ENCODE peak calls at places on chromosome 9, in nine cellular contexts. One of them, this sample, is unnamed. For H3K27me3, the result is how much of the 10 kb centered on the place peaks cover.

GRCh38 chr9:36050472-36050871 is 13.8 kb downstream of the RECK start:
- DNase-seq in sigmoid colon: no peak
- DNase-seq in spleen: no peak
- DNase-seq in psoas muscle: no peak
- DNase-seq in body of pancreas: no peak
- DNase-seq in IMR-90: no peak
- DNase-seq in left lung: no peak
- DNase-seq in brain microvascular endothelial cell: no peak
- DNase-seq in left ventricle myocardium inferior: no peak
- DNase-seq in this sample: no peak

GRCh38 chr9:23821400-23822181 is 4.4 kb downstream of the ELAVL2 start:
- DNase-seq in left ventricle myocardium inferior: no peak
- DNase-seq in psoas muscle: no peak
- DNase-seq in body of pancreas: peak
- DNase-seq in IMR-90: no peak
- DNase-seq in sigmoid colon: no peak
- DNase-seq in brain microvascular endothelial cell: no peak
- DNase-seq in left lung: no peak
- DNase-seq in spleen: no peak
- DNase-seq in this sample: no peak

GRCh38 chr9:22382331-22382730 is 64.3 kb upstream of the DMRTA1 start:
- DNase-seq in body of pancreas: no peak
- DNase-seq in IMR-90: no peak
- DNase-seq in brain microvascular endothelial cell: no peak
- DNase-seq in spleen: no peak
- DNase-seq in psoas muscle: no peak
- DNase-seq in sigmoid colon: no peak
- DNase-seq in left lung: no peak
- DNase-seq in left ventricle myocardium inferior: no peak
- DNase-seq in this sample: no peak

GRCh38 chr9:84667571-84668203 is 1.8 kb upstream of the NTRK2 start:
- DNase-seq in brain microvascular endothelial cell: peak
- DNase-seq in body of pancreas: peak
- DNase-seq in spleen: no peak
- DNase-seq in left ventricle myocardium inferior: peak
- DNase-seq in IMR-90: peak
- DNase-seq in left lung: no peak
- DNase-seq in psoas muscle: no peak
- DNase-seq in sigmoid colon: no peak
- DNase-seq in this sample: peak

GRCh38 chr9:127138444-127138843 is 16.0 kb upstream of the ANGPTL2 start:
- DNase-seq in left ventricle myocardium inferior: no peak
- DNase-seq in sigmoid colon: no peak
- DNase-seq in IMR-90: no peak
- DNase-seq in left lung: no peak
- DNase-seq in spleen: no peak
- DNase-seq in brain microvascular endothelial cell: no peak
- DNase-seq in body of pancreas: no peak
- DNase-seq in psoas muscle: no peak
- DNase-seq in this sample: no peak

GRCh38 chr9:95157491-95158151 is 159.9 kb downstream of the FANCC start:
- DNase-seq in IMR-90: peak
- DNase-seq in brain microvascular endothelial cell: peak
- DNase-seq in psoas muscle: no peak
- DNase-seq in left ventricle myocardium inferior: no peak
- DNase-seq in left lung: no peak
- DNase-seq in body of pancreas: peak
- DNase-seq in sigmoid colon: peak
- DNase-seq in spleen: no peak
- DNase-seq in this sample: peak

GRCh38 chr9:70367305-70367930 is 47.0 kb downstream of the KLF9 start:
- DNase-seq in sigmoid colon: no peak
- DNase-seq in body of pancreas: no peak
- DNase-seq in brain microvascular endothelial cell: no peak
- DNase-seq in left lung: no peak
- DNase-seq in IMR-90: no peak
- DNase-seq in spleen: no peak
- DNase-seq in psoas muscle: no peak
- DNase-seq in left ventricle myocardium inferior: no peak
- DNase-seq in this sample: no peak

GRCh38 chr9:114738581-114739316 is 56.8 kb upstream of the TEX48 start:
- DNase-seq in left lung: peak
- DNase-seq in left ventricle myocardium inferior: peak
- DNase-seq in brain microvascular endothelial cell: peak
- DNase-seq in sigmoid colon: peak
- DNase-seq in psoas muscle: peak
- DNase-seq in IMR-90: peak
- DNase-seq in body of pancreas: peak
- DNase-seq in spleen: peak
- DNase-seq in this sample: peak

GRCh38 chr9:76374702-76375543 is 19.3 kb downstream of the RFK start:
- DNase-seq in brain microvascular endothelial cell: peak
- DNase-seq in IMR-90: peak
- DNase-seq in body of pancreas: peak
- DNase-seq in sigmoid colon: peak
- DNase-seq in spleen: no peak
- DNase-seq in left ventricle myocardium inferior: peak
- DNase-seq in left lung: peak
- DNase-seq in psoas muscle: peak
- DNase-seq in this sample: peak

GRCh38 chr9:85702881-85703280 is 38.9 kb downstream of the AGTPBP1 start:
- DNase-seq in spleen: no peak
- DNase-seq in IMR-90: no peak
- DNase-seq in body of pancreas: no peak
- DNase-seq in left lung: no peak
- DNase-seq in left ventricle myocardium inferior: no peak
- DNase-seq in brain microvascular endothelial cell: no peak
- DNase-seq in sigmoid colon: no peak
- DNase-seq in psoas muscle: no peak
- DNase-seq in this sample: no peak

GRCh38 chr9:84966876-84967830 is 297.6 kb downstream of the NTRK2 start:
- DNase-seq in IMR-90: no peak
- DNase-seq in psoas muscle: no peak
- DNase-seq in sigmoid colon: no peak
- DNase-seq in brain microvascular endothelial cell: no peak
- DNase-seq in left ventricle myocardium inferior: no peak
- DNase-seq in spleen: no peak
- DNase-seq in left lung: no peak
- DNase-seq in body of pancreas: no peak
- DNase-seq in this sample: no peak

GRCh38 chr9:5008206-5008605 is 23.1 kb downstream of the JAK2 start:
- DNase-seq in left lung: no peak
- DNase-seq in psoas muscle: no peak
- DNase-seq in body of pancreas: no peak
- DNase-seq in IMR-90: peak
- DNase-seq in brain microvascular endothelial cell: no peak
- DNase-seq in sigmoid colon: no peak
- DNase-seq in spleen: no peak
- DNase-seq in left ventricle myocardium inferior: no peak
- DNase-seq in this sample: peak

GRCh38 chr9:34098307-34098706 is 28.2 kb downstream of the DCAF12 start:
- DNase-seq in sigmoid colon: no peak
- DNase-seq in body of pancreas: no peak
- DNase-seq in left ventricle myocardium inferior: no peak
- DNase-seq in IMR-90: no peak
- DNase-seq in brain microvascular endothelial cell: no peak
- DNase-seq in psoas muscle: no peak
- DNase-seq in spleen: peak
- DNase-seq in left lung: no peak
- DNase-seq in this sample: no peak

GRCh38 chr9:127197186-127197860 is 67.3 kb upstream of the GARNL3 start:
- DNase-seq in sigmoid colon: no peak
- DNase-seq in IMR-90: no peak
- DNase-seq in psoas muscle: peak
- DNase-seq in left ventricle myocardium inferior: peak
- DNase-seq in body of pancreas: no peak
- DNase-seq in spleen: peak
- DNase-seq in left lung: no peak
- DNase-seq in brain microvascular endothelial cell: no peak
- DNase-seq in this sample: no peak

GRCh38 chr9:93132287-93132927 is 1.6 kb downstream of the NINJ1 start:
- DNase-seq in left lung: peak
- DNase-seq in left ventricle myocardium inferior: peak
- DNase-seq in body of pancreas: peak
- DNase-seq in spleen: peak
- DNase-seq in psoas muscle: no peak
- DNase-seq in brain microvascular endothelial cell: no peak
- DNase-seq in IMR-90: no peak
- DNase-seq in sigmoid colon: peak
- DNase-seq in this sample: no peak

DNA sequence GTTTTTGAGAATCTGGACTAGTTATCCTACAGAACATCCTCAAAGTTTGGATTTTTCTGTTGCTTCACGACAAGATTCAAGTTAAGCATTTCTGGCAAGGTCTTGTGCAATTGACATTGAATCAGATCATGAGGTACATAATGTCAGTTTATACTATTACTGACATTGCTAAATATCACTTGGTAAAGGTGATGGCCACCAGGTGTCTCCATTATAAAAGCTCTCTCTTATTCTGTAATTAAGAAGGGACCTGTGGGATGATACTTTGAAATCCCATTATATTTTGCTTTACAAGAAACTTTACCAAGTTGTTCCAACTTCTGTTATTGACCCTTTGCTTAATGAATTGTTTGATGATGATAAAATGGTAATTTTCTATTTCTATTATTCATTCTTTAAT is 131.0 kb upstream of the ASTN2 start:
- DNase-seq in sigmoid colon: no peak
- DNase-seq in left lung: no peak
- DNase-seq in body of pancreas: no peak
- DNase-seq in spleen: no peak
- DNase-seq in IMR-90: no peak
- DNase-seq in left ventricle myocardium inferior: no peak
- DNase-seq in psoas muscle: no peak
- DNase-seq in brain microvascular endothelial cell: no peak
- DNase-seq in this sample: peak
- TF ChIP-seq CTCF in sigmoid colon: no peak
- TF ChIP-seq CTCF in left lung: no peak
- TF ChIP-seq CTCF in body of pancreas: no peak
- TF ChIP-seq CTCF in spleen: no peak
- TF ChIP-seq CTCF in IMR-90: no peak
- TF ChIP-seq CTCF in left ventricle myocardium inferior: no peak
- TF ChIP-seq CTCF in psoas muscle: no peak
- TF ChIP-seq CTCF in brain microvascular endothelial cell: no peak
- TF ChIP-seq CTCF in this sample: no peak

GRCh38 chr9:134932171-134932570 is 14.5 kb upstream of the FCN1 start:
- DNase-seq in left lung: no peak
- DNase-seq in spleen: no peak
- DNase-seq in left ventricle myocardium inferior: no peak
- DNase-seq in IMR-90: no peak
- DNase-seq in sigmoid colon: no peak
- DNase-seq in brain microvascular endothelial cell: no peak
- DNase-seq in psoas muscle: no peak
- DNase-seq in body of pancreas: no peak
- DNase-seq in this sample: no peak

GRCh38 chr9:134930404-134930803 is 12.7 kb upstream of the FCN1 start:
- DNase-seq in brain microvascular endothelial cell: no peak
- DNase-seq in IMR-90: no peak
- DNase-seq in psoas muscle: no peak
- DNase-seq in body of pancreas: no peak
- DNase-seq in left lung: no peak
- DNase-seq in sigmoid colon: no peak
- DNase-seq in spleen: peak
- DNase-seq in left ventricle myocardium inferior: no peak
- DNase-seq in this sample: no peak

GRCh38 chr9:134932656-134933055 is 14.9 kb upstream of the FCN1 start:
- DNase-seq in sigmoid colon: no peak
- DNase-seq in psoas muscle: no peak
- DNase-seq in body of pancreas: no peak
- DNase-seq in brain microvascular endothelial cell: no peak
- DNase-seq in left lung: no peak
- DNase-seq in IMR-90: no peak
- DNase-seq in left ventricle myocardium inferior: no peak
- DNase-seq in spleen: peak
- DNase-seq in this sample: no peak

GRCh38 chr9:134935056-134936020 is 17.6 kb upstream of the FCN1 start:
- DNase-seq in spleen: peak
- DNase-seq in brain microvascular endothelial cell: no peak
- DNase-seq in body of pancreas: no peak
- DNase-seq in left lung: no peak
- DNase-seq in IMR-90: no peak
- DNase-seq in sigmoid colon: no peak
- DNase-seq in psoas muscle: peak
- DNase-seq in left ventricle myocardium inferior: no peak
- DNase-seq in this sample: no peak

DNA sequence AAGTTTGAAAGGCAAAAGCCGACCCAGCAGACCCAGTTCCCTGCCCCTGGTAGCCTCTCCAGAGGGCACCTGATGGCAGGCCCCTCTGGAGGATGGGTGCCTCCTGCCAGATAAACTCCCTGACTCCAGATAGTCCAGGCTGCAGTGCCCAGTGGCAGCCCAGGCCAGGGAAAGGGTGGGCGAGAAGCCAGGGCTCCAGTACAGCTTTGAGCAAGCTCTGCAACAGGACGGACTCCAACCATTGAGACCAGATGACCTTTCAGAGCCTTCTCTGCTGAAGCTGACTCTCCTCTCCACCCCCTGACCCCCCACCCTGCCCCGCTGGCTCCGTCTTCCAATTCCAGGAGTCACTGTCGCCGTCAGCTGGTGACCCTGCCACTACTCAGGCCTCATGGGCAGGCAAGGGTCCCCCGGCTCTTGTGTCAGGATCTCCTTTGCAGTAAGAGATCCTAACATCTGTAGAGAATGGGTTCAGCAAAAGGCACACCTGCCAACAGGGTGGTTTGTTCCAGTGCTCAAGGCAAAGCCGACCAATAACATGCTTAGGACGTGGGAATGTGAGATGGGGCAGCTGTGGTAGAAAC is 15.5 kb upstream of the FCN1 start:
- DNase-seq in left lung: no peak
- DNase-seq in left ventricle myocardium inferior: no peak
- DNase-seq in spleen: peak
- DNase-seq in body of pancreas: no peak
- DNase-seq in sigmoid colon: no peak
- DNase-seq in psoas muscle: peak
- DNase-seq in brain microvascular endothelial cell: no peak
- DNase-seq in IMR-90: no peak
- DNase-seq in this sample: no peak
- H3K27me3 ChIP-seq in left lung: under half
- H3K27me3 ChIP-seq in left ventricle myocardium inferior: half or more
- H3K27me3 ChIP-seq in spleen: under half
- H3K27me3 ChIP-seq in body of pancreas: under half
- H3K27me3 ChIP-seq in sigmoid colon: under half
- H3K27me3 ChIP-seq in psoas muscle: half or more
- H3K27me3 ChIP-seq in brain microvascular endothelial cell: under half
- H3K27me3 ChIP-seq in IMR-90: half or more
- H3K27me3 ChIP-seq in this sample: under half

GRCh38 chr9:109110326-109111014 is 9.3 kb downstream of the TMEM245 start:
- DNase-seq in left lung: no peak
- DNase-seq in sigmoid colon: no peak
- DNase-seq in brain microvascular endothelial cell: peak
- DNase-seq in body of pancreas: no peak
- DNase-seq in spleen: no peak
- DNase-seq in IMR-90: peak
- DNase-seq in left ventricle myocardium inferior: no peak
- DNase-seq in psoas muscle: no peak
- DNase-seq in this sample: peak
- H3K4me3 ChIP-seq in left lung: no peak
- H3K4me3 ChIP-seq in sigmoid colon: no peak
- H3K4me3 ChIP-seq in brain microvascular endothelial cell: peak
- H3K4me3 ChIP-seq in body of pancreas: no peak
- H3K4me3 ChIP-seq in spleen: no peak
- H3K4me3 ChIP-seq in IMR-90: peak
- H3K4me3 ChIP-seq in left ventricle myocardium inferior: peak
- H3K4me3 ChIP-seq in psoas muscle: no peak
- H3K4me3 ChIP-seq in this sample: peak

GRCh38 chr9:88722753-88723152 is 187.8 kb downstream of the NXNL2 start:
- DNase-seq in brain microvascular endothelial cell: no peak
- DNase-seq in spleen: no peak
- DNase-seq in psoas muscle: no peak
- DNase-seq in left lung: no peak
- DNase-seq in body of pancreas: no peak
- DNase-seq in sigmoid colon: no peak
- DNase-seq in left ventricle myocardium inferior: no peak
- DNase-seq in IMR-90: peak
- DNase-seq in this sample: peak
- TF ChIP-seq CTCF in brain microvascular endothelial cell: peak
- TF ChIP-seq CTCF in spleen: no peak
- TF ChIP-seq CTCF in psoas muscle: no peak
- TF ChIP-seq CTCF in left lung: no peak
- TF ChIP-seq CTCF in body of pancreas: peak
- TF ChIP-seq CTCF in sigmoid colon: no peak
- TF ChIP-seq CTCF in left ventricle myocardium inferior: peak
- TF ChIP-seq CTCF in IMR-90: peak
- TF ChIP-seq CTCF in this sample: peak